ENCODE peak calls at places on chromosome 4, in ten cellular contexts. J is sigmoid colon; H is endothelial cell; B is activated T-cell treated with anti-CD3 and anti-CD28 coated beads, Interleukin-2, amount 50 U/mL, for 72 hours; X is NCI-H2171; S is D341Med; K is GM13976; D is adipocyte; L is sciatic nerve; F is NCI-H345. A is an unnamed sample.

GRCh38 chr4:120754590-120754989 is 167.9 kb downstream of the PRDM5 start:
- DNase-seq in J (no peak), H (no peak), B (no peak), X (no peak), S (no peak), K (no peak), D (no peak), L (no peak), F (peak; percentile 16), A (no peak)

GRCh38 chr4:8675383-8675782 is 82.8 kb downstream of the CPZ start:
- DNase-seq in J (peak; percentile 55), H (peak; percentile 77), B (no peak), X (no peak), S (peak; percentile 33), K (no peak), D (peak; percentile 11), L (no peak), F (no peak), A (no peak)

GRCh38 chr4:10529256-10529890 is 72.1 kb upstream of the ZNF518B start:
- DNase-seq in J (no peak), H (no peak), B (no peak), X (no peak), S (no peak), K (no peak), D (peak; percentile 2), L (no peak), F (no peak), A (no peak)

GRCh38 chr4:149164282-149164681 is 651.4 kb downstream of the IQCM start:
- DNase-seq in J (no peak), H (no peak), B (no peak), X (no peak), S (no peak), K (no peak), D (peak; percentile 65), L (no peak), F (no peak), A (no peak)

GRCh38 chr4:73726000-73726399 is 14.4 kb upstream of the CXCL8 start:
- DNase-seq in J (no peak), H (no peak), B (no peak), X (no peak), S (no peak), K (no peak), D (peak; percentile 90), L (no peak), F (no peak), A (no peak)

GRCh38 chr4:105162123-105162796 is 15.6 kb downstream of the TET2 start:
- DNase-seq in J (no peak), H (no peak), B (no peak), X (no peak), S (no peak), K (no peak), D (no peak), L (no peak), F (no peak), A (no peak)

GRCh38 chr4:167274346-167274745 is 40.1 kb upstream of the SPOCK3 start:
- DNase-seq in J (no peak), H (no peak), B (no peak), X (no peak), S (no peak), K (no peak), D (peak; percentile 75), L (no peak), F (no peak), A (no peak)

GRCh38 chr4:8229341-8229975 is 30.4 kb downstream of the SH3TC1 start:
- DNase-seq in J (no peak), H (no peak), B (no peak), X (no peak), S (no peak), K (no peak), D (no peak), L (no peak), F (no peak), A (no peak)

GRCh38 chr4:154082760-154083530 is 294.1 kb upstream of the SFRP2 start:
- DNase-seq in J (no peak), H (peak; percentile 9), B (peak; percentile 4), X (no peak), S (peak; percentile 45), K (no peak), D (no peak), L (no peak), F (no peak), A (no peak)

GRCh38 chr4:3766791-3767561 is 791 bp downstream of the ADRA2C start:
- DNase-seq in J (no peak), H (peak; percentile 50), B (peak; percentile 21), X (no peak), S (peak; percentile 84), K (no peak), D (no peak), L (no peak), F (peak; percentile 48), A (no peak)

A was measured in NCI-H1436.